ENCODE peak calls at places on chromosomes 6 and 20, in nine cellular contexts. C, O, G, F, H, Z, U, W and Y are unnamed samples.

GRCh38 chr6:85600713-85601313 is 7.2 kb upstream of the SNX14 start:
- DNase-seq in O (no peak), C (no peak), G (no peak), F (no peak), W (no peak), U (no peak), Z (no peak), H (no peak), Y (no peak)

GRCh38 chr6:104548297-104548696 is 311.4 kb downstream of the HACE1 start:
- DNase-seq in Z (no peak), H (no peak), U (no peak), C (no peak), W (no peak), F (no peak), G (no peak), O (no peak), Y (no peak)

GRCh38 chr20:37948956-37949355 is 46.0 kb downstream of the VSTM2L start:
- DNase-seq in Z (no peak), H (no peak), F (no peak), W (no peak), G (no peak), C (no peak), O (no peak), U (no peak), Y (no peak)

GRCh38 chr6:109034439-109035041 is 60.1 kb downstream of the SESN1 start:
- DNase-seq in G (no peak), F (no peak), U (no peak), O (no peak), H (no peak), Z (no peak), W (no peak), C (no peak), Y (no peak)

GRCh38 chr6:17705778-17706579 is 746 bp downstream of the NUP153 start:
- DNase-seq in F (peak; percentile 70), C (peak; percentile 78), H (no peak), Z (peak; percentile 60), W (peak; percentile 86), G (peak; percentile 80), U (peak; percentile 48), O (peak; percentile 19), Y (peak; percentile 76)

GRCh38 chr6:167739721-167740475 is 86.8 kb upstream of the AFDN start:
- DNase-seq in F (no peak), G (no peak), W (no peak), U (no peak), Z (no peak), C (no peak), H (no peak), O (no peak), Y (no peak)

GRCh38 chr6:37552267-37552666 is 52.6 kb upstream of the CCDC167 start:
- DNase-seq in O (no peak), U (no peak), F (no peak), W (no peak), G (no peak), H (no peak), C (no peak), Z (no peak), Y (peak; percentile 85)

GRCh38 chr6:30325873-30326445 is 768 bp upstream of the TRIM39 start:
- DNase-seq in W (peak; percentile 81), Z (no peak), G (peak; percentile 60), C (no peak), F (no peak), H (no peak), U (peak; percentile 49), O (no peak), Y (no peak)

GRCh38 chr6:72952808-72953630 is 272.3 kb downstream of the KHDC1L start:
- DNase-seq in O (no peak), H (no peak), U (no peak), G (no peak), Z (no peak), W (no peak), C (no peak), F (peak; percentile 44), Y (no peak)

GRCh38 chr6:169070506-169071176 is 183.0 kb downstream of the THBS2 start:
- DNase-seq in C (no peak), G (peak; percentile 90), F (peak; percentile 98), H (no peak), O (peak; percentile 65), Z (peak; percentile 40), W (no peak), U (peak; percentile 72), Y (no peak)

GRCh38 chr20:31719644-31720485 is 2.8 kb downstream of the BCL2L1 start:
- DNase-seq in U (peak; percentile 72), Z (peak; percentile 47), F (no peak), H (no peak), C (no peak), G (no peak), O (no peak), W (peak; percentile 53), Y (no peak)

GRCh38 chr6:109595998-109596397 is 95.0 kb downstream of the AK9 start:
- DNase-seq in H (no peak), U (no peak), Z (no peak), C (no peak), W (peak; percentile 44), F (peak; percentile 27), O (no peak), G (no peak), Y (no peak)

GRCh38 chr6:89022747-89023289 is 57.7 kb upstream of the PNRC1 start:
- DNase-seq in O (no peak), H (no peak), G (no peak), U (no peak), W (no peak), Z (no peak), F (peak; percentile 69), C (no peak), Y (no peak)

GRCh38 chr6:57305112-57305511 is 12.3 kb upstream of the PRIM2 start:
- DNase-seq in W (no peak), Z (no peak), C (no peak), F (peak; percentile 47), G (no peak), O (no peak), H (no peak), U (no peak), Y (peak; percentile 29)

GRCh38 chr6:57305754-57306153 is 11.7 kb upstream of the PRIM2 start:
- DNase-seq in Z (no peak), W (no peak), G (no peak), H (no peak), C (no peak), U (no peak), O (no peak), F (no peak), Y (no peak)

GRCh38 chr6:57307850-57308249 is 9.6 kb upstream of the PRIM2 start:
- DNase-seq in G (no peak), W (no peak), O (no peak), C (no peak), H (no peak), Z (no peak), F (no peak), U (no peak), Y (no peak)

GRCh38 chr6:57303931-57304681 is 13.3 kb upstream of the PRIM2 start:
- DNase-seq in F (peak; percentile 41), U (no peak), Z (no peak), G (no peak), H (no peak), C (no peak), O (no peak), W (no peak), Y (no peak)

DNA sequence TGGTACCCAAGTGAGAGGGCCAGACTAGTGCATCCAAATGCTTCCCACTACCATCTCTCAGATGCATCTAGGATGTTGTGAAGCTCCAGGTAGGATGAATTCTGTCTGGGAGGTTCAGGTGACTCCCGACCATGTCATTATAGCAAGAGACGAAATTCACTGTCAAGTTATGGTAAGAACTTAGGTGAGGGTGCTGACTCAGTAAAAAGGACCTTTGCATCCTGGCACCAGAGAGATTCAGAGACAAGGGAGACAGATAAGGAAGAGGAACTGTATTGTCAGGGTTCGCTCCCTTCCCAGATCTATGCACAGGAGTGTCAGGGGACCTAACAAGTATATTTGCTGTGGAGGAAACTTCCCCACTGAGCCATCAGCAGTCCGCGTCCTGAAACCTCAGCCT is 11.2 kb upstream of the PRIM2 start:
- DNase-seq in H (no peak), O (no peak), F (no peak), U (no peak), W (no peak), G (no peak), C (no peak), Z (no peak), Y (no peak)
- H3K27ac ChIP-seq in H (no peak overlapping the region), O (no peak overlapping the region), F (no peak overlapping the region), U (no peak overlapping the region), W (no peak overlapping the region), G (no peak overlapping the region), C (no peak overlapping the region), Z (no peak overlapping the region), Y (no peak overlapping the region)

DNA sequence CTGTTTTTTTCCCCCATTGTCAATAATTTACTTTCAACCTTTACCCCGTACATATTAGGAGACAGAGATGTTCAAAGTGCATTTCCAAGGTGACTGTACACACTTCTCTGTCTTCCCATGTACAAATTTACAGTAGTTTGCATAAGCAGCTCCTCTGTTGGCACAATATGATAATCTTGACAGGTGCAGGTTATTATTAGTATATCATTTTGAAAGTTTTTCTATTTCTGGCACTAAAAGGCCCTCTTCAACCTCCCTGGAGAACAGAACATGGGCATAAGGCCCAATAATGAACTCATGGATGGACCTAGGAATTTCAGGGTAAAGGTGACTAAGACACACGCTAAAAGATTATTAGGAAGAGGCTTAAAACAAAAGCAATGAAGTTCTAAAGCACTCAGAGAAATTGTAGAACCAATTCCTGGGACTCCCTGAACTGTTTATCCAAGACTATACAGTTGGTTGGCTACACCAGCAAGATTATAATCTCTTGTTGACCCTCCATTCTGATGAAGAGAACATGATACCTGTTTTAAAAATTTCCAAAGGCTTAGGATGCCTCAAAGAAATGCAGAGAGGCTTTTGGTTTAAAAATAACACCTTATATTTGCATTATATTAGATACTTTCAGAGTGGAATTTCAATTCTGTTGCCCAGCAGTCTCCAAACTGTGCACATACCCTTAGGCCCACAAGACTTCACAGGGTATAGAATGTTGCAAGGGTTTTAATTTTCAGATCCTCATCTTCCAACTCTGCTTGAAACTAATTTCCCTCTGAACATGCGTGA is 1.1 kb downstream of the AIG1 start:
- DNase-seq in H (no peak), G (no peak), W (no peak), O (no peak), C (no peak), F (no peak), Z (no peak), U (no peak), Y (no peak)
- H3K27ac ChIP-seq in H (peak overlapping the region; percentile 88), G (peak overlapping the region; percentile 94), W (no peak overlapping the region), O (no peak overlapping the region), C (no peak overlapping the region), F (no peak overlapping the region), Z (peak overlapping the region; percentile 95), U (peak overlapping the region; percentile 96), Y (no peak overlapping the region)

GRCh38 chr6:25370175-25371036 is 91.2 kb downstream of the CARMIL1 start:
- DNase-seq in O (no peak), C (no peak), H (no peak), U (no peak), W (no peak), G (no peak), Z (no peak), F (no peak), Y (no peak)
- H3K27ac ChIP-seq in O (no peak overlapping the region), C (no peak overlapping the region), H (no peak overlapping the region), U (no peak overlapping the region), W (no peak overlapping the region), G (no peak overlapping the region), Z (no peak overlapping the region), F (no peak overlapping the region), Y (no peak overlapping the region)

DNA sequence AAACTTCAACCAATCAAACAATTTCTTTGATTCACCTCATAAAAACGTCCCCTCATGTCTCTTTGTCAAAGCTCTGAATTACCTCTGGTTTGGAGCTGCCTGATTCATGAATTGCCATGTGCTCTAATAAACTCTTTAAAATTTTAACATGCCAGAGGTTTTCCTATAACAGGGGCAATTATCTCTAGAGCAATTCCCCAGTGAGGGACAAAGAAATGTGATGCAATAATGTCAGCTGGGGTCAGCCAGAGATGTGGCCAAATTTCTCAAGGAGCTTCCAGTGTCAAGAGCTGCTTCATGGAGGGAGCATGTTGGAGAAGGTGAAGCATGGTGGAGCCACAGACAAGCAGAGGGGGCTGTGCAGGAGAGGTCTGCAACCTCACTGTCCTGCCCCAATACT is 38.7 kb upstream of the RFPL4B start:
- DNase-seq in O (no peak), H (no peak), Z (no peak), G (peak; percentile 47), F (peak; percentile 46), C (no peak), W (no peak), U (no peak), Y (no peak)
- H3K27ac ChIP-seq in O (no peak overlapping the region), H (no peak overlapping the region), Z (no peak overlapping the region), G (no peak overlapping the region), F (no peak overlapping the region), C (no peak overlapping the region), W (no peak overlapping the region), U (no peak overlapping the region), Y (no peak overlapping the region)